ENCODE peak calls at places on chromosomes 6 and 20, in nine cellular contexts. One of them, this sample, is unnamed.

GRCh38 chr6:34093854-34094430 is 51.9 kb downstream of the GRM4 start:
- DNase-seq in left ventricle myocardium inferior: no peak
- DNase-seq in cardiac muscle cell: no peak
- DNase-seq in CD8-positive, alpha-beta memory T cell: no peak
- DNase-seq in RWPE1: no peak
- DNase-seq in tibial nerve: no peak
- DNase-seq in substantia nigra: no peak
- DNase-seq in IMR-90: no peak
- DNase-seq in HepG2: no peak
- DNase-seq in this sample: no peak

GRCh38 chr20:62977613-62978558 is 25.4 kb downstream of the SLC17A9 start:
- DNase-seq in left ventricle myocardium inferior: no peak
- DNase-seq in cardiac muscle cell: no peak
- DNase-seq in CD8-positive, alpha-beta memory T cell: peak
- DNase-seq in RWPE1: peak
- DNase-seq in tibial nerve: no peak
- DNase-seq in substantia nigra: no peak
- DNase-seq in IMR-90: no peak
- DNase-seq in HepG2: no peak
- DNase-seq in this sample: no peak

GRCh38 chr20:54320148-54320607 is 112.3 kb downstream of the PFDN4 start:
- DNase-seq in left ventricle myocardium inferior: no peak
- DNase-seq in cardiac muscle cell: peak
- DNase-seq in CD8-positive, alpha-beta memory T cell: no peak
- DNase-seq in RWPE1: no peak
- DNase-seq in tibial nerve: no peak
- DNase-seq in substantia nigra: no peak
- DNase-seq in IMR-90: peak
- DNase-seq in HepG2: no peak
- DNase-seq in this sample: no peak

GRCh38 chr6:41602422-41602743 is 35.9 kb upstream of the MDFI start:
- DNase-seq in left ventricle myocardium inferior: no peak
- DNase-seq in cardiac muscle cell: no peak
- DNase-seq in CD8-positive, alpha-beta memory T cell: no peak
- DNase-seq in RWPE1: no peak
- DNase-seq in tibial nerve: no peak
- DNase-seq in substantia nigra: no peak
- DNase-seq in IMR-90: no peak
- DNase-seq in HepG2: no peak
- DNase-seq in this sample: no peak

GRCh38 chr20:57394087-57395082 is 3.2 kb downstream of the RBM38 start:
- DNase-seq in left ventricle myocardium inferior: no peak
- DNase-seq in cardiac muscle cell: no peak
- DNase-seq in CD8-positive, alpha-beta memory T cell: peak
- DNase-seq in RWPE1: no peak
- DNase-seq in tibial nerve: no peak
- DNase-seq in substantia nigra: no peak
- DNase-seq in IMR-90: no peak
- DNase-seq in HepG2: no peak
- DNase-seq in this sample: no peak

GRCh38 chr20:16158976-16159286 is 414.3 kb downstream of the KIF16B start:
- DNase-seq in left ventricle myocardium inferior: no peak
- DNase-seq in cardiac muscle cell: no peak
- DNase-seq in CD8-positive, alpha-beta memory T cell: no peak
- DNase-seq in RWPE1: no peak
- DNase-seq in tibial nerve: no peak
- DNase-seq in substantia nigra: no peak
- DNase-seq in IMR-90: no peak
- DNase-seq in HepG2: no peak
- DNase-seq in this sample: no peak

GRCh38 chr20:45010399-45010828 is 44.1 kb downstream of the STK4 start:
- DNase-seq in left ventricle myocardium inferior: no peak
- DNase-seq in cardiac muscle cell: peak
- DNase-seq in CD8-positive, alpha-beta memory T cell: no peak
- DNase-seq in RWPE1: no peak
- DNase-seq in tibial nerve: no peak
- DNase-seq in substantia nigra: no peak
- DNase-seq in IMR-90: peak
- DNase-seq in HepG2: no peak
- DNase-seq in this sample: peak

GRCh38 chr20:62314339-62314638 is 11.5 kb downstream of the ADRM1 start:
- DNase-seq in left ventricle myocardium inferior: no peak
- DNase-seq in cardiac muscle cell: no peak
- DNase-seq in CD8-positive, alpha-beta memory T cell: no peak
- DNase-seq in RWPE1: no peak
- DNase-seq in tibial nerve: no peak
- DNase-seq in substantia nigra: no peak
- DNase-seq in IMR-90: no peak
- DNase-seq in HepG2: no peak
- DNase-seq in this sample: no peak

GRCh38 chr6:52517502-52518278 is 59.2 kb downstream of the TRAM2 start:
- DNase-seq in left ventricle myocardium inferior: peak
- DNase-seq in cardiac muscle cell: peak
- DNase-seq in CD8-positive, alpha-beta memory T cell: no peak
- DNase-seq in RWPE1: peak
- DNase-seq in tibial nerve: peak
- DNase-seq in substantia nigra: peak
- DNase-seq in IMR-90: peak
- DNase-seq in HepG2: peak
- DNase-seq in this sample: peak

GRCh38 chr6:146955570-146955969 is 248.6 kb upstream of the STXBP5 start:
- DNase-seq in left ventricle myocardium inferior: no peak
- DNase-seq in cardiac muscle cell: no peak
- DNase-seq in CD8-positive, alpha-beta memory T cell: no peak
- DNase-seq in RWPE1: no peak
- DNase-seq in tibial nerve: no peak
- DNase-seq in substantia nigra: no peak
- DNase-seq in IMR-90: no peak
- DNase-seq in HepG2: no peak
- DNase-seq in this sample: no peak

GRCh38 chr6:74585779-74586178 is 620.1 kb downstream of the COL12A1 start:
- DNase-seq in left ventricle myocardium inferior: no peak
- DNase-seq in cardiac muscle cell: peak
- DNase-seq in CD8-positive, alpha-beta memory T cell: no peak
- DNase-seq in RWPE1: no peak
- DNase-seq in tibial nerve: no peak
- DNase-seq in substantia nigra: no peak
- DNase-seq in IMR-90: peak
- DNase-seq in HepG2: no peak
- DNase-seq in this sample: no peak

GRCh38 chr6:69865126-69865525 is 1.2 kb upstream of the COL19A1 start:
- DNase-seq in left ventricle myocardium inferior: no peak
- DNase-seq in cardiac muscle cell: peak
- DNase-seq in CD8-positive, alpha-beta memory T cell: no peak
- DNase-seq in RWPE1: peak
- DNase-seq in tibial nerve: no peak
- DNase-seq in substantia nigra: no peak
- DNase-seq in IMR-90: peak
- DNase-seq in HepG2: no peak
- DNase-seq in this sample: no peak

GRCh38 chr6:134510920-134511319 is 193.0 kb upstream of the SGK1 start:
- DNase-seq in left ventricle myocardium inferior: no peak
- DNase-seq in cardiac muscle cell: no peak
- DNase-seq in CD8-positive, alpha-beta memory T cell: no peak
- DNase-seq in RWPE1: no peak
- DNase-seq in tibial nerve: no peak
- DNase-seq in substantia nigra: no peak
- DNase-seq in IMR-90: no peak
- DNase-seq in HepG2: no peak
- DNase-seq in this sample: no peak

GRCh38 chr6:32933661-32934085 is 7.2 kb downstream of the HLA-DMB start:
- DNase-seq in left ventricle myocardium inferior: peak
- DNase-seq in cardiac muscle cell: peak
- DNase-seq in CD8-positive, alpha-beta memory T cell: peak
- DNase-seq in RWPE1: peak
- DNase-seq in tibial nerve: peak
- DNase-seq in substantia nigra: peak
- DNase-seq in IMR-90: peak
- DNase-seq in HepG2: peak
- DNase-seq in this sample: no peak

GRCh38 chr6:142207265-142207877 is 60.3 kb downstream of the VTA1 start:
- DNase-seq in left ventricle myocardium inferior: peak
- DNase-seq in cardiac muscle cell: peak
- DNase-seq in CD8-positive, alpha-beta memory T cell: peak
- DNase-seq in RWPE1: peak
- DNase-seq in tibial nerve: no peak
- DNase-seq in substantia nigra: no peak
- DNase-seq in IMR-90: peak
- DNase-seq in HepG2: peak
- DNase-seq in this sample: no peak

GRCh38 chr20:58523916-58524315 is 8.7 kb upstream of the APCDD1L start:
- DNase-seq in left ventricle myocardium inferior: no peak
- DNase-seq in cardiac muscle cell: peak
- DNase-seq in CD8-positive, alpha-beta memory T cell: no peak
- DNase-seq in RWPE1: no peak
- DNase-seq in tibial nerve: no peak
- DNase-seq in substantia nigra: no peak
- DNase-seq in IMR-90: peak
- DNase-seq in HepG2: no peak
- DNase-seq in this sample: no peak

GRCh38 chr6:15874821-15875220 is 212.0 kb upstream of the DTNBP1 start:
- DNase-seq in left ventricle myocardium inferior: no peak
- DNase-seq in cardiac muscle cell: peak
- DNase-seq in CD8-positive, alpha-beta memory T cell: no peak
- DNase-seq in RWPE1: no peak
- DNase-seq in tibial nerve: no peak
- DNase-seq in substantia nigra: no peak
- DNase-seq in IMR-90: peak
- DNase-seq in HepG2: no peak
- DNase-seq in this sample: peak

GRCh38 chr20:50323777-50324604 is 133.4 kb downstream of the CEBPB start:
- DNase-seq in left ventricle myocardium inferior: no peak
- DNase-seq in cardiac muscle cell: no peak
- DNase-seq in CD8-positive, alpha-beta memory T cell: no peak
- DNase-seq in RWPE1: no peak
- DNase-seq in tibial nerve: no peak
- DNase-seq in substantia nigra: no peak
- DNase-seq in IMR-90: no peak
- DNase-seq in HepG2: no peak
- DNase-seq in this sample: no peak
- H3K27ac ChIP-seq in left ventricle myocardium inferior: no peak
- H3K27ac ChIP-seq in cardiac muscle cell: no peak
- H3K27ac ChIP-seq in CD8-positive, alpha-beta memory T cell: no peak
- H3K27ac ChIP-seq in RWPE1: no peak
- H3K27ac ChIP-seq in tibial nerve: no peak
- H3K27ac ChIP-seq in substantia nigra: no peak
- H3K27ac ChIP-seq in IMR-90: no peak
- H3K27ac ChIP-seq in HepG2: no peak
- H3K27ac ChIP-seq in this sample: no peak

GRCh38 chr6:2110504-2110903 is 134.9 kb downstream of the GMDS start:
- DNase-seq in left ventricle myocardium inferior: no peak
- DNase-seq in cardiac muscle cell: peak
- DNase-seq in CD8-positive, alpha-beta memory T cell: no peak
- DNase-seq in RWPE1: no peak
- DNase-seq in tibial nerve: no peak
- DNase-seq in substantia nigra: no peak
- DNase-seq in IMR-90: peak
- DNase-seq in HepG2: no peak
- DNase-seq in this sample: no peak
- H3K27ac ChIP-seq in left ventricle myocardium inferior: no peak
- H3K27ac ChIP-seq in cardiac muscle cell: no peak
- H3K27ac ChIP-seq in CD8-positive, alpha-beta memory T cell: no peak
- H3K27ac ChIP-seq in RWPE1: no peak
- H3K27ac ChIP-seq in tibial nerve: peak
- H3K27ac ChIP-seq in substantia nigra: no peak
- H3K27ac ChIP-seq in IMR-90: no peak
- H3K27ac ChIP-seq in HepG2: no peak
- H3K27ac ChIP-seq in this sample: no peak

GRCh38 chr6:110538416-110539060 is 62.1 kb upstream of the SLC22A16 start:
- DNase-seq in left ventricle myocardium inferior: no peak
- DNase-seq in cardiac muscle cell: peak
- DNase-seq in CD8-positive, alpha-beta memory T cell: no peak
- DNase-seq in RWPE1: no peak
- DNase-seq in tibial nerve: no peak
- DNase-seq in substantia nigra: no peak
- DNase-seq in IMR-90: peak
- DNase-seq in HepG2: no peak
- DNase-seq in this sample: no peak
- H3K27ac ChIP-seq in left ventricle myocardium inferior: peak
- H3K27ac ChIP-seq in cardiac muscle cell: no peak
- H3K27ac ChIP-seq in CD8-positive, alpha-beta memory T cell: no peak
- H3K27ac ChIP-seq in RWPE1: peak
- H3K27ac ChIP-seq in tibial nerve: no peak
- H3K27ac ChIP-seq in substantia nigra: peak
- H3K27ac ChIP-seq in IMR-90: no peak
- H3K27ac ChIP-seq in HepG2: no peak
- H3K27ac ChIP-seq in this sample: peak

DNA sequence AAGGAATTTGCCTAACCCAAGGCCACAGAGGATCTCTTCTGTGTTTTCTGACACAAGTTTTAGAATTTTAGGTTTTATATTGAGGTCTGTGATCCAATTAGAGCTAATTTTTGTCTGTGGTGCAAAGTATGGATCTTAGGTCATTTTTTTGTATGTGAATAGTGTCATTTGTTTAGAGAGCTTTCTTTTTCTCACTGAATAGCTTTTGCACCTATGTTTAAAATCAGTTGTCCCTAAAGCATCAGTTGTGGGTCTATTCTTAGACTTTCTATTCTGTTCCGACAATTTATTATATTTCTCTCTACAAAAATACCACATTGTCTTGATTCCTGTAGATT is 341 bp upstream of the MCM9 start:
- DNase-seq in left ventricle myocardium inferior: no peak
- DNase-seq in cardiac muscle cell: no peak
- DNase-seq in CD8-positive, alpha-beta memory T cell: no peak
- DNase-seq in RWPE1: no peak
- DNase-seq in tibial nerve: no peak
- DNase-seq in substantia nigra: no peak
- DNase-seq in IMR-90: no peak
- DNase-seq in HepG2: no peak
- DNase-seq in this sample: no peak
- H3K27ac ChIP-seq in left ventricle myocardium inferior: peak
- H3K27ac ChIP-seq in cardiac muscle cell: peak
- H3K27ac ChIP-seq in CD8-positive, alpha-beta memory T cell: peak
- H3K27ac ChIP-seq in RWPE1: peak
- H3K27ac ChIP-seq in tibial nerve: peak
- H3K27ac ChIP-seq in substantia nigra: peak
- H3K27ac ChIP-seq in IMR-90: no peak
- H3K27ac ChIP-seq in HepG2: peak
- H3K27ac ChIP-seq in this sample: peak